ENCODE peak calls at places on chromosomes 11 and 22, in ten cellular contexts. One of them, this sample, is unnamed.

GRCh38 chr11:67732045-67732787 is 57.8 kb upstream of the ALDH3B2 start:
- DNase-seq in Caki2: no peak
- DNase-seq in A549: peak
- DNase-seq in stimulated activated CD8-positive, alpha-beta memory T cell treated with anti-CD3 and anti-CD28 coated beads, Interleukin-15, amount 100 ng/mL, for 4 hours: no peak
- DNase-seq in WTC11: peak
- DNase-seq in GM19239: no peak
- DNase-seq in lung microvascular endothelial cell: no peak
- DNase-seq in Daoy: peak
- DNase-seq in fibroblast of villous mesenchyme: no peak
- DNase-seq in NCI-H1105 treated with DMSO at 0.1 percent for 48 hours: no peak
- DNase-seq in this sample: no peak

GRCh38 chr22:44712156-44712555 is 10.2 kb downstream of the PRR5 start:
- DNase-seq in Caki2: no peak
- DNase-seq in A549: no peak
- DNase-seq in stimulated activated CD8-positive, alpha-beta memory T cell treated with anti-CD3 and anti-CD28 coated beads, Interleukin-15, amount 100 ng/mL, for 4 hours: no peak
- DNase-seq in WTC11: no peak
- DNase-seq in GM19239: no peak
- DNase-seq in lung microvascular endothelial cell: no peak
- DNase-seq in Daoy: no peak
- DNase-seq in fibroblast of villous mesenchyme: no peak
- DNase-seq in NCI-H1105 treated with DMSO at 0.1 percent for 48 hours: no peak
- DNase-seq in this sample: no peak

GRCh38 chr11:70301191-70301590 is 30.7 kb downstream of the PPFIA1 start:
- DNase-seq in Caki2: no peak
- DNase-seq in A549: no peak
- DNase-seq in stimulated activated CD8-positive, alpha-beta memory T cell treated with anti-CD3 and anti-CD28 coated beads, Interleukin-15, amount 100 ng/mL, for 4 hours: no peak
- DNase-seq in WTC11: no peak
- DNase-seq in GM19239: no peak
- DNase-seq in lung microvascular endothelial cell: no peak
- DNase-seq in Daoy: no peak
- DNase-seq in fibroblast of villous mesenchyme: no peak
- DNase-seq in NCI-H1105 treated with DMSO at 0.1 percent for 48 hours: no peak
- DNase-seq in this sample: peak

GRCh38 chr11:32838505-32839274 is 9.0 kb downstream of the PRRG4 start:
- DNase-seq in Caki2: no peak
- DNase-seq in A549: no peak
- DNase-seq in stimulated activated CD8-positive, alpha-beta memory T cell treated with anti-CD3 and anti-CD28 coated beads, Interleukin-15, amount 100 ng/mL, for 4 hours: no peak
- DNase-seq in WTC11: no peak
- DNase-seq in GM19239: no peak
- DNase-seq in lung microvascular endothelial cell: no peak
- DNase-seq in Daoy: peak
- DNase-seq in fibroblast of villous mesenchyme: peak
- DNase-seq in NCI-H1105 treated with DMSO at 0.1 percent for 48 hours: peak
- DNase-seq in this sample: no peak

GRCh38 chr11:67247946-67248550 is 18.2 kb upstream of the GRK2 start:
- DNase-seq in Caki2: no peak
- DNase-seq in A549: no peak
- DNase-seq in stimulated activated CD8-positive, alpha-beta memory T cell treated with anti-CD3 and anti-CD28 coated beads, Interleukin-15, amount 100 ng/mL, for 4 hours: no peak
- DNase-seq in WTC11: no peak
- DNase-seq in GM19239: no peak
- DNase-seq in lung microvascular endothelial cell: no peak
- DNase-seq in Daoy: no peak
- DNase-seq in fibroblast of villous mesenchyme: no peak
- DNase-seq in NCI-H1105 treated with DMSO at 0.1 percent for 48 hours: no peak
- DNase-seq in this sample: no peak

GRCh38 chr22:25557218-25557617 is 7.3 kb upstream of the GRK3 start:
- DNase-seq in Caki2: no peak
- DNase-seq in A549: no peak
- DNase-seq in stimulated activated CD8-positive, alpha-beta memory T cell treated with anti-CD3 and anti-CD28 coated beads, Interleukin-15, amount 100 ng/mL, for 4 hours: no peak
- DNase-seq in WTC11: no peak
- DNase-seq in GM19239: no peak
- DNase-seq in lung microvascular endothelial cell: no peak
- DNase-seq in Daoy: no peak
- DNase-seq in fibroblast of villous mesenchyme: no peak
- DNase-seq in NCI-H1105 treated with DMSO at 0.1 percent for 48 hours: no peak
- DNase-seq in this sample: no peak

GRCh38 chr11:26330255-26330654 is 1.7 kb upstream of the ANO3 start:
- DNase-seq in Caki2: no peak
- DNase-seq in A549: no peak
- DNase-seq in stimulated activated CD8-positive, alpha-beta memory T cell treated with anti-CD3 and anti-CD28 coated beads, Interleukin-15, amount 100 ng/mL, for 4 hours: no peak
- DNase-seq in WTC11: no peak
- DNase-seq in GM19239: no peak
- DNase-seq in lung microvascular endothelial cell: no peak
- DNase-seq in Daoy: no peak
- DNase-seq in fibroblast of villous mesenchyme: no peak
- DNase-seq in NCI-H1105 treated with DMSO at 0.1 percent for 48 hours: no peak
- DNase-seq in this sample: no peak

GRCh38 chr22:24026733-24027132 is 15.6 kb downstream of the CABIN1 start:
- DNase-seq in Caki2: no peak
- DNase-seq in A549: no peak
- DNase-seq in stimulated activated CD8-positive, alpha-beta memory T cell treated with anti-CD3 and anti-CD28 coated beads, Interleukin-15, amount 100 ng/mL, for 4 hours: no peak
- DNase-seq in WTC11: no peak
- DNase-seq in GM19239: no peak
- DNase-seq in lung microvascular endothelial cell: no peak
- DNase-seq in Daoy: no peak
- DNase-seq in fibroblast of villous mesenchyme: peak
- DNase-seq in NCI-H1105 treated with DMSO at 0.1 percent for 48 hours: no peak
- DNase-seq in this sample: no peak

GRCh38 chr22:38267086-38267485 is 5.7 kb downstream of the TMEM184B start:
- DNase-seq in Caki2: no peak
- DNase-seq in A549: no peak
- DNase-seq in stimulated activated CD8-positive, alpha-beta memory T cell treated with anti-CD3 and anti-CD28 coated beads, Interleukin-15, amount 100 ng/mL, for 4 hours: no peak
- DNase-seq in WTC11: no peak
- DNase-seq in GM19239: no peak
- DNase-seq in lung microvascular endothelial cell: peak
- DNase-seq in Daoy: peak
- DNase-seq in fibroblast of villous mesenchyme: peak
- DNase-seq in NCI-H1105 treated with DMSO at 0.1 percent for 48 hours: no peak
- DNase-seq in this sample: no peak

GRCh38 chr22:19113429-19113828 is 8.8 kb downstream of the DGCR2 start:
- DNase-seq in Caki2: no peak
- DNase-seq in A549: no peak
- DNase-seq in stimulated activated CD8-positive, alpha-beta memory T cell treated with anti-CD3 and anti-CD28 coated beads, Interleukin-15, amount 100 ng/mL, for 4 hours: no peak
- DNase-seq in WTC11: no peak
- DNase-seq in GM19239: no peak
- DNase-seq in lung microvascular endothelial cell: no peak
- DNase-seq in Daoy: no peak
- DNase-seq in fibroblast of villous mesenchyme: no peak
- DNase-seq in NCI-H1105 treated with DMSO at 0.1 percent for 48 hours: no peak
- DNase-seq in this sample: peak

GRCh38 chr22:16654882-16655281 is 62.3 kb upstream of the CCT8L2 start:
- DNase-seq in Caki2: no peak
- DNase-seq in A549: no peak
- DNase-seq in stimulated activated CD8-positive, alpha-beta memory T cell treated with anti-CD3 and anti-CD28 coated beads, Interleukin-15, amount 100 ng/mL, for 4 hours: no peak
- DNase-seq in WTC11: no peak
- DNase-seq in GM19239: no peak
- DNase-seq in lung microvascular endothelial cell: no peak
- DNase-seq in Daoy: no peak
- DNase-seq in fibroblast of villous mesenchyme: no peak
- DNase-seq in NCI-H1105 treated with DMSO at 0.1 percent for 48 hours: no peak
- DNase-seq in this sample: no peak

GRCh38 chr11:113730887-113731726 is 25.0 kb upstream of the TMPRSS5 start:
- DNase-seq in Caki2: peak
- DNase-seq in A549: peak
- DNase-seq in stimulated activated CD8-positive, alpha-beta memory T cell treated with anti-CD3 and anti-CD28 coated beads, Interleukin-15, amount 100 ng/mL, for 4 hours: no peak
- DNase-seq in WTC11: peak
- DNase-seq in GM19239: no peak
- DNase-seq in lung microvascular endothelial cell: peak
- DNase-seq in Daoy: peak
- DNase-seq in fibroblast of villous mesenchyme: peak
- DNase-seq in NCI-H1105 treated with DMSO at 0.1 percent for 48 hours: peak
- DNase-seq in this sample: peak

GRCh38 chr11:47143322-47143721 is 33.4 kb downstream of the ARFGAP2 start:
- DNase-seq in Caki2: no peak
- DNase-seq in A549: no peak
- DNase-seq in stimulated activated CD8-positive, alpha-beta memory T cell treated with anti-CD3 and anti-CD28 coated beads, Interleukin-15, amount 100 ng/mL, for 4 hours: no peak
- DNase-seq in WTC11: no peak
- DNase-seq in GM19239: no peak
- DNase-seq in lung microvascular endothelial cell: peak
- DNase-seq in Daoy: peak
- DNase-seq in fibroblast of villous mesenchyme: peak
- DNase-seq in NCI-H1105 treated with DMSO at 0.1 percent for 48 hours: no peak
- DNase-seq in this sample: peak

GRCh38 chr22:19798320-19798665 is 37.7 kb downstream of the TBX1 start:
- DNase-seq in Caki2: no peak
- DNase-seq in A549: no peak
- DNase-seq in stimulated activated CD8-positive, alpha-beta memory T cell treated with anti-CD3 and anti-CD28 coated beads, Interleukin-15, amount 100 ng/mL, for 4 hours: no peak
- DNase-seq in WTC11: no peak
- DNase-seq in GM19239: no peak
- DNase-seq in lung microvascular endothelial cell: no peak
- DNase-seq in Daoy: no peak
- DNase-seq in fibroblast of villous mesenchyme: no peak
- DNase-seq in NCI-H1105 treated with DMSO at 0.1 percent for 48 hours: no peak
- DNase-seq in this sample: no peak

GRCh38 chr11:123072279-123072678 is 10.3 kb upstream of the HSPA8 start:
- DNase-seq in Caki2: no peak
- DNase-seq in A549: no peak
- DNase-seq in stimulated activated CD8-positive, alpha-beta memory T cell treated with anti-CD3 and anti-CD28 coated beads, Interleukin-15, amount 100 ng/mL, for 4 hours: no peak
- DNase-seq in WTC11: no peak
- DNase-seq in GM19239: no peak
- DNase-seq in lung microvascular endothelial cell: no peak
- DNase-seq in Daoy: no peak
- DNase-seq in fibroblast of villous mesenchyme: no peak
- DNase-seq in NCI-H1105 treated with DMSO at 0.1 percent for 48 hours: peak
- DNase-seq in this sample: no peak

GRCh38 chr22:19325296-19325950 is 33.9 kb upstream of the CLTCL1 start:
- DNase-seq in Caki2: no peak
- DNase-seq in A549: no peak
- DNase-seq in stimulated activated CD8-positive, alpha-beta memory T cell treated with anti-CD3 and anti-CD28 coated beads, Interleukin-15, amount 100 ng/mL, for 4 hours: no peak
- DNase-seq in WTC11: no peak
- DNase-seq in GM19239: no peak
- DNase-seq in lung microvascular endothelial cell: no peak
- DNase-seq in Daoy: no peak
- DNase-seq in fibroblast of villous mesenchyme: peak
- DNase-seq in NCI-H1105 treated with DMSO at 0.1 percent for 48 hours: no peak
- DNase-seq in this sample: no peak

GRCh38 chr11:48170176-48170839 is 46.3 kb upstream of the OR4B1 start:
- DNase-seq in Caki2: no peak
- DNase-seq in A549: no peak
- DNase-seq in stimulated activated CD8-positive, alpha-beta memory T cell treated with anti-CD3 and anti-CD28 coated beads, Interleukin-15, amount 100 ng/mL, for 4 hours: no peak
- DNase-seq in WTC11: no peak
- DNase-seq in GM19239: no peak
- DNase-seq in lung microvascular endothelial cell: peak
- DNase-seq in Daoy: peak
- DNase-seq in fibroblast of villous mesenchyme: peak
- DNase-seq in NCI-H1105 treated with DMSO at 0.1 percent for 48 hours: no peak
- DNase-seq in this sample: no peak

GRCh38 chr11:121337078-121337477 is 44.5 kb downstream of the SC5D start:
- DNase-seq in Caki2: no peak
- DNase-seq in A549: no peak
- DNase-seq in stimulated activated CD8-positive, alpha-beta memory T cell treated with anti-CD3 and anti-CD28 coated beads, Interleukin-15, amount 100 ng/mL, for 4 hours: no peak
- DNase-seq in WTC11: no peak
- DNase-seq in GM19239: no peak
- DNase-seq in lung microvascular endothelial cell: no peak
- DNase-seq in Daoy: no peak
- DNase-seq in fibroblast of villous mesenchyme: no peak
- DNase-seq in NCI-H1105 treated with DMSO at 0.1 percent for 48 hours: no peak
- DNase-seq in this sample: no peak

GRCh38 chr11:76695133-76695532 is 24.6 kb upstream of the LRRC32 start:
- DNase-seq in Caki2: no peak
- DNase-seq in A549: no peak
- DNase-seq in stimulated activated CD8-positive, alpha-beta memory T cell treated with anti-CD3 and anti-CD28 coated beads, Interleukin-15, amount 100 ng/mL, for 4 hours: no peak
- DNase-seq in WTC11: no peak
- DNase-seq in GM19239: no peak
- DNase-seq in lung microvascular endothelial cell: peak
- DNase-seq in Daoy: peak
- DNase-seq in fibroblast of villous mesenchyme: no peak
- DNase-seq in NCI-H1105 treated with DMSO at 0.1 percent for 48 hours: no peak
- DNase-seq in this sample: no peak

GRCh38 chr22:24982301-24983056 is 30.0 kb downstream of the KIAA1671 start:
- DNase-seq in Caki2: no peak
- DNase-seq in A549: no peak
- DNase-seq in stimulated activated CD8-positive, alpha-beta memory T cell treated with anti-CD3 and anti-CD28 coated beads, Interleukin-15, amount 100 ng/mL, for 4 hours: no peak
- DNase-seq in WTC11: no peak
- DNase-seq in GM19239: no peak
- DNase-seq in lung microvascular endothelial cell: no peak
- DNase-seq in Daoy: no peak
- DNase-seq in fibroblast of villous mesenchyme: no peak
- DNase-seq in NCI-H1105 treated with DMSO at 0.1 percent for 48 hours: no peak
- DNase-seq in this sample: no peak

GRCh38 chr22:45891021-45891421 is 85.9 kb downstream of the WNT7B start:
- DNase-seq in Caki2: no peak
- DNase-seq in A549: no peak
- DNase-seq in stimulated activated CD8-positive, alpha-beta memory T cell treated with anti-CD3 and anti-CD28 coated beads, Interleukin-15, amount 100 ng/mL, for 4 hours: no peak
- DNase-seq in WTC11: peak
- DNase-seq in GM19239: no peak
- DNase-seq in lung microvascular endothelial cell: no peak
- DNase-seq in Daoy: no peak
- DNase-seq in fibroblast of villous mesenchyme: no peak
- DNase-seq in NCI-H1105 treated with DMSO at 0.1 percent for 48 hours: no peak
- DNase-seq in this sample: no peak

GRCh38 chr11:131894615-131895544 is 524.5 kb downstream of the NTM start:
- DNase-seq in Caki2: no peak
- DNase-seq in A549: no peak
- DNase-seq in stimulated activated CD8-positive, alpha-beta memory T cell treated with anti-CD3 and anti-CD28 coated beads, Interleukin-15, amount 100 ng/mL, for 4 hours: no peak
- DNase-seq in WTC11: no peak
- DNase-seq in GM19239: no peak
- DNase-seq in lung microvascular endothelial cell: no peak
- DNase-seq in Daoy: peak
- DNase-seq in fibroblast of villous mesenchyme: no peak
- DNase-seq in NCI-H1105 treated with DMSO at 0.1 percent for 48 hours: peak
- DNase-seq in this sample: no peak

GRCh38 chr11:2522636-2523255 is 77.9 kb downstream of the KCNQ1 start:
- DNase-seq in Caki2: no peak
- DNase-seq in A549: no peak
- DNase-seq in stimulated activated CD8-positive, alpha-beta memory T cell treated with anti-CD3 and anti-CD28 coated beads, Interleukin-15, amount 100 ng/mL, for 4 hours: no peak
- DNase-seq in WTC11: peak
- DNase-seq in GM19239: no peak
- DNase-seq in lung microvascular endothelial cell: no peak
- DNase-seq in Daoy: peak
- DNase-seq in fibroblast of villous mesenchyme: no peak
- DNase-seq in NCI-H1105 treated with DMSO at 0.1 percent for 48 hours: no peak
- DNase-seq in this sample: peak

GRCh38 chr11:117435296-117435695 is 107.6 kb downstream of the CEP164 start:
- DNase-seq in Caki2: no peak
- DNase-seq in A549: no peak
- DNase-seq in stimulated activated CD8-positive, alpha-beta memory T cell treated with anti-CD3 and anti-CD28 coated beads, Interleukin-15, amount 100 ng/mL, for 4 hours: no peak
- DNase-seq in WTC11: no peak
- DNase-seq in GM19239: peak
- DNase-seq in lung microvascular endothelial cell: no peak
- DNase-seq in Daoy: no peak
- DNase-seq in fibroblast of villous mesenchyme: no peak
- DNase-seq in NCI-H1105 treated with DMSO at 0.1 percent for 48 hours: no peak
- DNase-seq in this sample: no peak

GRCh38 chr11:8313504-8314090 is 49.9 kb upstream of the LMO1 start:
- DNase-seq in Caki2: no peak
- DNase-seq in A549: no peak
- DNase-seq in stimulated activated CD8-positive, alpha-beta memory T cell treated with anti-CD3 and anti-CD28 coated beads, Interleukin-15, amount 100 ng/mL, for 4 hours: no peak
- DNase-seq in WTC11: no peak
- DNase-seq in GM19239: no peak
- DNase-seq in lung microvascular endothelial cell: no peak
- DNase-seq in Daoy: no peak
- DNase-seq in fibroblast of villous mesenchyme: no peak
- DNase-seq in NCI-H1105 treated with DMSO at 0.1 percent for 48 hours: no peak
- DNase-seq in this sample: no peak

GRCh38 chr22:29463487-29464088 is 16.4 kb upstream of the NEFH start:
- DNase-seq in Caki2: no peak
- DNase-seq in A549: no peak
- DNase-seq in stimulated activated CD8-positive, alpha-beta memory T cell treated with anti-CD3 and anti-CD28 coated beads, Interleukin-15, amount 100 ng/mL, for 4 hours: no peak
- DNase-seq in WTC11: no peak
- DNase-seq in GM19239: no peak
- DNase-seq in lung microvascular endothelial cell: no peak
- DNase-seq in Daoy: no peak
- DNase-seq in fibroblast of villous mesenchyme: no peak
- DNase-seq in NCI-H1105 treated with DMSO at 0.1 percent for 48 hours: no peak
- DNase-seq in this sample: no peak

GRCh38 chr11:96044311-96044710 is 120.4 kb upstream of the MTMR2 start:
- DNase-seq in Caki2: no peak
- DNase-seq in A549: no peak
- DNase-seq in stimulated activated CD8-positive, alpha-beta memory T cell treated with anti-CD3 and anti-CD28 coated beads, Interleukin-15, amount 100 ng/mL, for 4 hours: no peak
- DNase-seq in WTC11: no peak
- DNase-seq in GM19239: no peak
- DNase-seq in lung microvascular endothelial cell: no peak
- DNase-seq in Daoy: no peak
- DNase-seq in fibroblast of villous mesenchyme: no peak
- DNase-seq in NCI-H1105 treated with DMSO at 0.1 percent for 48 hours: no peak
- DNase-seq in this sample: no peak

GRCh38 chr22:36331912-36332622 is 55.7 kb downstream of the MYH9 start:
- DNase-seq in Caki2: peak
- DNase-seq in A549: peak
- DNase-seq in stimulated activated CD8-positive, alpha-beta memory T cell treated with anti-CD3 and anti-CD28 coated beads, Interleukin-15, amount 100 ng/mL, for 4 hours: no peak
- DNase-seq in WTC11: no peak
- DNase-seq in GM19239: peak
- DNase-seq in lung microvascular endothelial cell: peak
- DNase-seq in Daoy: peak
- DNase-seq in fibroblast of villous mesenchyme: no peak
- DNase-seq in NCI-H1105 treated with DMSO at 0.1 percent for 48 hours: peak
- DNase-seq in this sample: peak

This sample was measured in islet precursor cell.